ENCODE peak calls at places on chromosomes 1 and 21, in seven cellular contexts. D, E, M, P, Q, L and V are unnamed samples.

GRCh38 chr21:22575165-22575584 is 1577.0 kb downstream of the NCAM2 start:
- DNase-seq in D (no peak), E (no peak), M (no peak), P (no peak), Q (no peak), L (no peak), V (peak; percentile 88)

GRCh38 chr1:241276391-241276790 is 80.6 kb downstream of the RGS7 start:
- DNase-seq in D (no peak), E (no peak), M (no peak), P (no peak), Q (no peak), L (no peak), V (no peak)

GRCh38 chr1:109631513-109632260 is 12.1 kb downstream of the AMPD2 start:
- DNase-seq in D (no peak), E (peak; percentile 9), M (no peak), P (no peak), Q (peak; percentile 60), L (no peak), V (no peak)

GRCh38 chr21:24824209-24824608 is 783.1 kb downstream of the MRPL39 start:
- DNase-seq in D (no peak), E (no peak), M (no peak), P (no peak), Q (no peak), L (no peak), V (no peak)

GRCh38 chr1:64282353-64282752 is 78.9 kb downstream of the UBE2U start:
- DNase-seq in D (no peak), E (peak; percentile 78), M (peak; percentile 16), P (no peak), Q (no peak), L (peak; percentile 32), V (no peak)

GRCh38 chr1:119143716-119144115 is 3.3 kb upstream of the WARS2 start:
- DNase-seq in D (no peak), E (no peak), M (no peak), P (no peak), Q (no peak), L (no peak), V (no peak)

GRCh38 chr1:35844826-35845225 is 37.0 kb downstream of the AGO4 start:
- DNase-seq in D (no peak), E (no peak), M (no peak), P (no peak), Q (no peak), L (no peak), V (no peak)

GRCh38 chr1:61079898-61080336 is 2.4 kb upstream of the NFIA start:
- DNase-seq in D (no peak), E (peak; percentile 59), M (peak; percentile 82), P (peak; percentile 85), Q (peak; percentile 94), L (peak; percentile 83), V (peak; percentile 87)

GRCh38 chr1:65292861-65293593 is 16.3 kb upstream of the DNAJC6 start:
- DNase-seq in D (no peak), E (no peak), M (no peak), P (no peak), Q (no peak), L (no peak), V (no peak)

GRCh38 chr21:35044770-35045538 is 4.1 kb downstream of the RUNX1 start:
- DNase-seq in D (no peak), E (no peak), M (no peak), P (no peak), Q (no peak), L (no peak), V (no peak)

GRCh38 chr21:35046223-35046690 is 2.8 kb downstream of the RUNX1 start:
- DNase-seq in D (no peak), E (no peak), M (no peak), P (no peak), Q (no peak), L (no peak), V (no peak)

GRCh38 chr21:35045539-35046222 is 3.4 kb downstream of the RUNX1 start:
- DNase-seq in D (no peak), E (no peak), M (no peak), P (no peak), Q (no peak), L (no peak), V (no peak)

GRCh38 chr21:35048183-35048601 is 910 bp downstream of the RUNX1 start:
- DNase-seq in D (no peak), E (no peak), M (no peak), P (peak; percentile 27), Q (no peak), L (peak; percentile 16), V (no peak)

DNA sequence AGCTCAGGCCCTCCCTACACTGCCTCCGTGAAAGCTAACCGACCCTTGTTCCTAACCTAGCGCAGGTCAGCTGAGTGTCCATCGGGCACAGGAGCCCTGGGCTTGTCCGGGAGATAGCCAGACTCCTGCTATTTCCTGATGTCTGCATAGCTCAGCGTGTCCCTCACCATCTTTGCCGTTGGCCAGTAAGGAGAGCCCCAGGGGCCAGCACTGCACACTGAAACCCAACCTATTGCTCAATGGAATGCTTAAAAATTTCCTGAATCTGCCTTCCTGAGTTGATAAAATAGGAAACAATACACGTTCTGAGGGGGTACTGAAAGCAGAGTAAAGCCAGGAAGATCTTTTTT is 2.2 kb downstream of the RUNX1 start:
- DNase-seq in D (no peak), E (peak; percentile 64), M (peak; percentile 18), P (peak; percentile 33), Q (no peak), L (peak; percentile 14), V (peak; percentile 47)
- H3K27ac ChIP-seq in D (no peak overlapping the region), E (peak overlapping the region; percentile 99), M (peak overlapping the region; percentile 86), P (peak overlapping the region; percentile 33), Q (peak overlapping the region; percentile 61), L (peak overlapping the region; percentile 63), V (no peak overlapping the region)

DNA sequence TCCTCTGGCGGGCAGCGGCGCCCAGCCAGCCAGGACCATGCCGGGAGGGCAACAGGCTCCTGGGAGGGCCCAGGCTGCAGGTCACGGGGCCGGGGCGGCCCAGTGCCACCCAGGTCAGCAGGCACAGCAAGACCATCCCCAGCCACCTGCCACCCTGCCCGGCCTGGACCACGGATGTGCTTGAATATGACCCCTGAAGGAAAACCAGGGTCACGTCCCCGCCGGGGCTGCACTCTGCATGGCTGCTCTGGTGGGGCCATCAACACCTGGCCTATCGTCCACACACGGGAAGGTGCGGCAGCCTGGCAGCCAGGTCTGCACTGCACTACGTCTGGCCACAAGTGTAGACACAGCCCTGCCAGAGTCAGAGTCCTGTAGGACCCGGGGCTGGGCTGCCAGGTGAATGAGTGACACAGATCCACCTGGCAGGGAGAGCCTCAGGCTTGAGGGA is 6.9 kb downstream of the WNT9A start:
- DNase-seq in D (no peak), E (no peak), M (no peak), P (no peak), Q (peak; percentile 58), L (no peak), V (peak; percentile 26)
- H3K4me1 ChIP-seq in D (no peaks in the 10 kb centered on the region), E (peaks cover 11% of the 10 kb centered on the region), M (peaks cover 41% of the 10 kb centered on the region), P (peaks cover 15% of the 10 kb centered on the region), Q (peaks cover 6% of the 10 kb centered on the region), L (peaks cover 13% of the 10 kb centered on the region), V (no peaks in the 10 kb centered on the region)

GRCh38 chr21:42436914-42437313 is 33.2 kb downstream of the UBASH3A start:
- DNase-seq in D (no peak), E (no peak), M (no peak), P (no peak), Q (no peak), L (no peak), V (no peak)
- H3K36me3 ChIP-seq in D (no peaks in the 10 kb centered on the region), E (no peaks in the 10 kb centered on the region), M (no peaks in the 10 kb centered on the region), P (no peaks in the 10 kb centered on the region), Q (no peaks in the 10 kb centered on the region), L (no peaks in the 10 kb centered on the region), V (no peaks in the 10 kb centered on the region)

GRCh38 chr1:17208546-17208945 is 3.6 kb downstream of the PADI1 start:
- DNase-seq in D (no peak), E (no peak), M (no peak), P (no peak), Q (no peak), L (no peak), V (no peak)
- H3K27ac ChIP-seq in D (no peak overlapping the region), E (peak overlapping the region; percentile 95), M (no peak overlapping the region), P (no peak overlapping the region), Q (no peak overlapping the region), L (no peak overlapping the region), V (no peak overlapping the region)

GRCh38 chr1:12341667-12342066 is 111.8 kb downstream of the VPS13D start:
- DNase-seq in D (no peak), E (no peak), M (no peak), P (no peak), Q (no peak), L (no peak), V (no peak)
- H3K4me1 ChIP-seq in D (no peaks in the 10 kb centered on the region), E (no peaks in the 10 kb centered on the region), M (peaks cover 100% of the 10 kb centered on the region), P (peaks cover 89% of the 10 kb centered on the region), Q (peaks cover 81% of the 10 kb centered on the region), L (peaks cover 86% of the 10 kb centered on the region), V (no peaks in the 10 kb centered on the region)

GRCh38 chr1:92262516-92262915 is 36.3 kb downstream of the GLMN start:
- DNase-seq in D (no peak), E (peak; percentile 35), M (no peak), P (no peak), Q (no peak), L (no peak), V (no peak)
- H3K36me3 ChIP-seq in D (peaks cover 3% of the 10 kb centered on the region), E (peaks cover 9% of the 10 kb centered on the region), M (peaks cover 11% of the 10 kb centered on the region), P (peaks cover 14% of the 10 kb centered on the region), Q (peaks cover 64% of the 10 kb centered on the region), L (peaks cover 8% of the 10 kb centered on the region), V (peaks cover 53% of the 10 kb centered on the region)

DNA sequence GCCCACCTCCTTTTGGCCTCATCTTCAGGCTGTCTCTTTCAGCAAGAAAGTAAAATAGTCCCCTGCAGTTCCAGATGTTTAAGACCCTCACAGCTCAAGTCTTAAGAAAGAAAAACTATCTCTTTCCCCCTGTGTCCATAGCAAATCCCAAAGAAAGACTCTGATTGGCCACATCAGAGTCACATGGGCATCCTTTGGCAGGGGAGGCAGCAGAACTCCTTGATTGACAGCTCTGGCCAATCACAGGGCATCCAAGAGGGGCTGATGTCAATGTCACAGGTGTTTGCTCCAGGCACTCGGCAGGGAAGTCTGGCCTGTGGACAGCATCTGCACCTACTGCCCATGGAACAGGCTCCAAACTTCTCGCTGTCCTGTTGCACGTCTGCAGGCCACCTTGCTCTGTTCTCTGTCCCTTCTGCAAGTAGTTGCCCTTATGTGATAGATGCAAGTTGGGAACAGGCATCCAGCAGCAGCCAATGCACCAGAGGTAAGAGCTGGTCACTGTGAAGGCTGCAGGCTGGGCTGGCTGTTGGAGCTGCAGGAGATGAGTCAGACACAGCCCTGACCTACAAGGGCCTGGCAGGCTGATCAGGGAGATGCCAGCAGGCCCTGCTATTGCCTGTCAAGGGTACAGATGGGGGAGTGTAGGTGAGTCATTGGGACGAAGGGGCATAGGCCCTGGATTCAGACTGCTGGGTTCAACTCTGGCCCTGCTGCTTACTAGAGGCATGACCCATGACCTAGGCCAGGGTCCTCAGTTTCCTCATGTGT is 96.8 kb upstream of the TMEM51 start:
- DNase-seq in D (no peak), E (no peak), M (no peak), P (no peak), Q (no peak), L (no peak), V (no peak)
- H3K27ac ChIP-seq in D (no peak overlapping the region), E (no peak overlapping the region), M (no peak overlapping the region), P (no peak overlapping the region), Q (no peak overlapping the region), L (no peak overlapping the region), V (no peak overlapping the region)

GRCh38 chr1:167630568-167631385 is 745 bp downstream of the RCSD1 start:
- DNase-seq in D (no peak), E (no peak), M (no peak), P (no peak), Q (no peak), L (no peak), V (peak; percentile 41)
- H3K4me1 ChIP-seq in D (peaks cover 3% of the 10 kb centered on the region), E (no peaks in the 10 kb centered on the region), M (peaks cover 78% of the 10 kb centered on the region), P (peaks cover 72% of the 10 kb centered on the region), Q (peaks cover 43% of the 10 kb centered on the region), L (peaks cover 6% of the 10 kb centered on the region), V (no peaks in the 10 kb centered on the region)

GRCh38 chr1:244837597-244838258 is 2.3 kb downstream of the COX20 start:
- DNase-seq in D (no peak), E (no peak), M (no peak), P (no peak), Q (no peak), L (no peak), V (no peak)
- H3K36me3 ChIP-seq in D (peaks cover 4% of the 10 kb centered on the region), E (peaks cover 36% of the 10 kb centered on the region), M (no peaks in the 10 kb centered on the region), P (peaks cover 13% of the 10 kb centered on the region), Q (peaks cover 15% of the 10 kb centered on the region), L (peaks cover 3% of the 10 kb centered on the region), V (peaks cover 52% of the 10 kb centered on the region)